ENCODE peak calls at places on chromosomes 7 and 10, in four cellular contexts. F is H7, Q is heart right ventricle, A is psoas muscle. C is an unnamed sample.

GRCh38 chr10:86940677-86941076 is 16.7 kb downstream of the MMRN2 start:
- DNase-seq in F (no peak), Q (no peak), A (no peak), C (peak; percentile 76)

GRCh38 chr10:97570146-97570788 is 2.3 kb upstream of the ANKRD2 start:
- DNase-seq in F (peak; percentile 22), Q (no peak), A (peak; percentile 78), C (no peak)

GRCh38 chr10:69498711-69499471 is 47.6 kb downstream of the TSPAN15 start:
- DNase-seq in F (no peak), Q (no peak), A (peak; percentile 81), C (peak; percentile 73)

GRCh38 chr10:32995751-32996150 is 37.7 kb upstream of the ITGB1 start:
- DNase-seq in F (no peak), Q (no peak), A (no peak), C (no peak)

GRCh38 chr10:72297281-72297967 is 23.7 kb downstream of the DDIT4 start:
- DNase-seq in F (no peak), Q (peak; percentile 88), A (peak; percentile 90), C (peak; percentile 96)

GRCh38 chr10:73907841-73908517 is 3.0 kb upstream of the PLAU start:
- DNase-seq in F (no peak), Q (peak; percentile 55), A (peak; percentile 73), C (no peak)

GRCh38 chr7:111312966-111313365 is 222.0 kb downstream of the LRRN3 start:
- DNase-seq in F (no peak), Q (no peak), A (no peak), C (no peak)

GRCh38 chr10:52368725-52369124 is 54.6 kb downstream of the DKK1 start:
- DNase-seq in F (peak; percentile 26), Q (no peak), A (no peak), C (no peak)

GRCh38 chr10:87504667-87505365 is at the start of gene MINPP1:
- DNase-seq in F (peak; percentile 94), Q (peak; percentile 77), A (peak; percentile 91), C (peak; percentile 87)

GRCh38 chr10:94103902-94104301 is 110.2 kb downstream of the PLCE1 start:
- DNase-seq in F (no peak), Q (no peak), A (no peak), C (no peak)

GRCh38 chr10:34078798-34079470 is 736.2 kb downstream of the PARD3 start:
- DNase-seq in F (no peak), Q (peak; percentile 73), A (peak; percentile 64), C (peak; percentile 86)

GRCh38 chr10:16828731-16829175 is 11.5 kb upstream of the RSU1 start:
- DNase-seq in F (no peak), Q (peak; percentile 67), A (no peak), C (peak; percentile 76)

GRCh38 chr7:77444123-77444522 is 28.0 kb upstream of the GSAP start:
- DNase-seq in F (no peak), Q (no peak), A (no peak), C (no peak)
- H3K4me3 ChIP-seq in F (no peak overlapping the region), Q (no peak overlapping the region), A (no peak overlapping the region), C (no peak overlapping the region)

GRCh38 chr10:79162022-79162421 is 93.3 kb downstream of the ZMIZ1 start:
- DNase-seq in F (no peak), Q (no peak), A (peak; percentile 54), C (no peak)
- H3K4me3 ChIP-seq in F (no peak overlapping the region), Q (no peak overlapping the region), A (no peak overlapping the region), C (no peak overlapping the region)

GRCh38 chr7:116211913-116212596 is 1.7 kb downstream of the TES start:
- DNase-seq in F (no peak), Q (no peak), A (no peak), C (no peak)

GRCh38 chr7:116209561-116210070 is 723 bp upstream of the TES start:
- DNase-seq in F (no peak), Q (no peak), A (no peak), C (no peak)

GRCh38 chr7:116208919-116209318 is 1.4 kb upstream of the TES start:
- DNase-seq in F (no peak), Q (no peak), A (no peak), C (no peak)

GRCh38 chr7:116211006-116211912 is 920 bp downstream of the TES start:
- DNase-seq in F (peak; percentile 46), Q (peak; percentile 78), A (peak; percentile 78), C (peak; percentile 89)

GRCh38 chr7:116210345-116211005 is at the start of gene TES:
- DNase-seq in F (peak; percentile 94), Q (peak; percentile 52), A (peak; percentile 70), C (no peak)
- H3K4me3 ChIP-seq in F (peak within 1 kb of the TSS; percentile 58), Q (peak within 1 kb of the TSS; percentile 75), A (peak within 1 kb of the TSS; percentile 76), C (peak within 1 kb of the TSS; percentile 77)

GRCh38 chr7:17307033-17307432 is 8.6 kb downstream of the AHR start:
- DNase-seq in F (no peak), Q (peak; percentile 29), A (no peak), C (no peak)

GRCh38 chr7:17304926-17305325 is 6.5 kb downstream of the AHR start:
- DNase-seq in F (no peak), Q (no peak), A (no peak), C (no peak)

GRCh38 chr7:17307558-17307957 is 9.1 kb downstream of the AHR start:
- DNase-seq in F (no peak), Q (no peak), A (no peak), C (no peak)

GRCh38 chr7:17305387-17306171 is 7.1 kb downstream of the AHR start:
- DNase-seq in F (no peak), Q (no peak), A (no peak), C (no peak)

DNA sequence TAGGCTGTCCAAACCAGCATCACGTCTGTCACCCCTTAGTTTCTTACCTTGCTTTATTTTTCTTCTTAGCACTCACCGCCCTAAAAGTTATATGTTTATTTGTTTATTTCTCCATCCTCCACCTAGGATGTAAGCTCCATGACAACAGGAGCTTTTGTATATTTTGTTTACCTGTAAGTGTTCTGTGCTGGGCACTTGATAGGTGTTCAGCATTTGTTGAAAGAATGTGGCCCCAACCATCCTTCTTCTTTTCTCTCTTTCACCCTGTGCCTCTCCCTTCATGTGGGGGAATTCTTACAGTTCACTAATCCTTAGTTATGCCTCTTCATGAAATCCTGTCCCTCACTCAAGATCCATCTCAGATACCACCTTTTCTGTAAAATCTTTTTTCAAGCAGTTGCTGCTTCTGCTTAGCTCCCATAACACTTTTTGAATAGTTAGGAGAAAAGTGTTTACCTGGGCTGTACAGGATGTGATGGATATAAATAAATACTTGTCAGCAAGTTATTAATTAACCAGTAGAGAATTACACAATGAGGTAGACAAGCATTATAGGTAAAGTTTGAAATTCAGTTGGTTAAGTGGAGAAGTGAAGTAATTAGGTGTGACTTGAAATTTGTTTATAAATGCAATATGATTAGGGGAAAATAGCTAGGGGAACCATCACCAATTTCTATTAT is 9.7 kb downstream of the AHR start:
- DNase-seq in F (no peak), Q (no peak), A (no peak), C (no peak)
- H3K4me3 ChIP-seq in F (no peak overlapping the region), Q (peak overlapping the region; percentile 12), A (no peak overlapping the region), C (peak overlapping the region; percentile 44)

DNA sequence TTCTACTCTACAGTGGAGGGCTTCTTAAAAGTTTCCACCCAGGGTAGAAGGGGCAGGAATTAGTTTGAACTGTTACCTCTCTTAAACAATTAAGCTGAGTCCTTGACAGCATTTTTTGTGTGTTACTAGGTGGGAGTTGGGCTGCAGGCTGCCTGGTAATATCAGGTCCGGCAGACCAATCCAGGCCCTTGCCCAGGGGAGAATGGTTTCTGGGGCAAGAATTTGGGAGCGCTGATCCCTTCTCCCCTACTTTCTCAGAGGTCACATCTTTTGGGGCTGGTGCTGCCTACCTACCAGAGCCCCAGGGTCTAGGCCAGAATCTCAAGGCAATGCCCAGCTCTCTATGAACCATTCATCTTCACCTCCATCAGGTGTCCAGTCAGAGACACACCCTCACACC is 1.6 kb downstream of the PPRC1 start:
- DNase-seq in F (no peak), Q (no peak), A (no peak), C (no peak)
- H3K4me3 ChIP-seq in F (peak overlapping the region; percentile 98), Q (peak overlapping the region; percentile 90), A (peak overlapping the region; percentile 100), C (peak overlapping the region; percentile 100)

GRCh38 chr7:100880645-100881044 is 5.7 kb downstream of the SRRT start:
- DNase-seq in F (no peak), Q (no peak), A (peak; percentile 28), C (no peak)

GRCh38 chr7:100878685-100879084 is 3.8 kb downstream of the SRRT start:
- DNase-seq in F (no peak), Q (no peak), A (no peak), C (no peak)

GRCh38 chr7:100879685-100880261 is 4.9 kb downstream of the SRRT start:
- DNase-seq in F (no peak), Q (no peak), A (peak; percentile 34), C (no peak)

GRCh38 chr7:100875356-100875751 is 451 bp downstream of the SRRT start:
- DNase-seq in F (no peak), Q (no peak), A (no peak), C (no peak)

DNA sequence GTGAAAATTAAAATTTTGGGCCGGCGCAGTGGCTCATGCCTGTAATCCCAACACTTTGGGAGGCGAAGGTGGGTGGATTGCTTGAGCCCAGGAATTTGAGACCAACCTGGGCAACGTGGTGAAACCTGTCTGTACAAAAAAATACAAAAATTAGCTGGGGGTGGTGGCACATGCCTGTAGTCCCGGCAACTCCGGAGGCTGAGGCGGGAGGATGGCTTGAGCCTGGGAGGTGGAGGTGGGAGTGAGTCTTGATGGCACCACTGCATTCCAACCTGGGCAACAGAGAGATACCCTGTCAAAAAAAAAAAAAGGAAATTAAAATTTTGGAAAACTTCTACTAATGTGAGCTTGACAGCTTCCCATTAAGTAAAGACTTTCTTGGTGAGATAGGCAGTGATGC is 3.1 kb downstream of the SRRT start:
- DNase-seq in F (no peak), Q (no peak), A (peak; percentile 33), C (no peak)
- H3K4me3 ChIP-seq in F (no peak overlapping the region), Q (no peak overlapping the region), A (peak overlapping the region; percentile 7), C (no peak overlapping the region)

C was measured in coronary artery.